ENCODE peak calls at places on chromosomes 12 and 14, in four cellular contexts. One of them, this sample, is unnamed.
A peak's percentile ranks its signal among the peaks of the same experiment; 100 is the strongest.

GRCh38 chr14:30005114-30005698 is 77.6 kb upstream of the PRKD1 start:
- DNase-seq in tibial nerve: peak; percentile 23
- DNase-seq in CD4-positive, CD25-positive, alpha-beta regulatory T cell: no peak
- DNase-seq in RWPE2: no peak
- DNase-seq in this sample: peak; percentile 66

GRCh38 chr12:40946612-40947194 is 241.4 kb upstream of the PDZRN4 start:
- DNase-seq in tibial nerve: no peak
- DNase-seq in CD4-positive, CD25-positive, alpha-beta regulatory T cell: no peak
- DNase-seq in RWPE2: no peak
- DNase-seq in this sample: peak; percentile 58

GRCh38 chr12:42698213-42698612 is 108.7 kb upstream of the PRICKLE1 start:
- DNase-seq in CD4-positive, CD25-positive, alpha-beta regulatory T cell: no peak
- DNase-seq in RWPE2: no peak
- DNase-seq in tibial nerve: peak; percentile 55
- DNase-seq in this sample: no peak

GRCh38 chr14:51094282-51094821 is 553 bp downstream of the TRIM9 start:
- DNase-seq in tibial nerve: no peak
- DNase-seq in CD4-positive, CD25-positive, alpha-beta regulatory T cell: no peak
- DNase-seq in RWPE2: peak; percentile 73
- DNase-seq in this sample: peak; percentile 32

GRCh38 chr12:123427036-123427769 is 9.3 kb downstream of the RILPL2 start:
- DNase-seq in tibial nerve: no peak
- DNase-seq in CD4-positive, CD25-positive, alpha-beta regulatory T cell: peak; percentile 27
- DNase-seq in RWPE2: no peak
- DNase-seq in this sample: no peak

GRCh38 chr12:106157802-106158201 is 19.0 kb upstream of the NUAK1 start:
- DNase-seq in tibial nerve: no peak
- DNase-seq in CD4-positive, CD25-positive, alpha-beta regulatory T cell: no peak
- DNase-seq in RWPE2: no peak
- DNase-seq in this sample: no peak

GRCh38 chr12:25155031-25155576 is 39.9 kb downstream of the DNAI7 start:
- DNase-seq in RWPE2: no peak
- DNase-seq in tibial nerve: no peak
- DNase-seq in CD4-positive, CD25-positive, alpha-beta regulatory T cell: no peak
- DNase-seq in this sample: peak; percentile 43

GRCh38 chr14:20191396-20191795 is 700 bp downstream of the OR11G2 start:
- DNase-seq in RWPE2: no peak
- DNase-seq in tibial nerve: no peak
- DNase-seq in CD4-positive, CD25-positive, alpha-beta regulatory T cell: no peak
- DNase-seq in this sample: no peak

GRCh38 chr14:70576891-70577290 is 23.6 kb downstream of the MED6 start:
- DNase-seq in RWPE2: no peak
- DNase-seq in tibial nerve: no peak
- DNase-seq in CD4-positive, CD25-positive, alpha-beta regulatory T cell: no peak
- DNase-seq in this sample: no peak

GRCh38 chr14:99749142-99749541 is 44.1 kb upstream of the EML1 start:
- DNase-seq in RWPE2: no peak
- DNase-seq in tibial nerve: no peak
- DNase-seq in CD4-positive, CD25-positive, alpha-beta regulatory T cell: no peak
- DNase-seq in this sample: no peak

GRCh38 chr14:99749763-99750715 is 43.2 kb upstream of the EML1 start:
- DNase-seq in CD4-positive, CD25-positive, alpha-beta regulatory T cell: no peak
- DNase-seq in tibial nerve: no peak
- DNase-seq in RWPE2: no peak
- DNase-seq in this sample: no peak

GRCh38 chr14:99747582-99748330 is 45.5 kb upstream of the EML1 start:
- DNase-seq in RWPE2: no peak
- DNase-seq in CD4-positive, CD25-positive, alpha-beta regulatory T cell: no peak
- DNase-seq in tibial nerve: no peak
- DNase-seq in this sample: no peak

GRCh38 chr14:99747167-99747566 is 46.0 kb upstream of the EML1 start:
- DNase-seq in CD4-positive, CD25-positive, alpha-beta regulatory T cell: no peak
- DNase-seq in RWPE2: no peak
- DNase-seq in tibial nerve: no peak
- DNase-seq in this sample: no peak

GRCh38 chr14:99748529-99748928 is 44.7 kb upstream of the EML1 start:
- DNase-seq in RWPE2: no peak
- DNase-seq in tibial nerve: no peak
- DNase-seq in CD4-positive, CD25-positive, alpha-beta regulatory T cell: no peak
- DNase-seq in this sample: no peak
- H3K9me3 ChIP-seq in RWPE2: no peaks in the 10 kb centered on the region
- H3K9me3 ChIP-seq in tibial nerve: no peaks in the 10 kb centered on the region
- H3K9me3 ChIP-seq in CD4-positive, CD25-positive, alpha-beta regulatory T cell: no peaks in the 10 kb centered on the region
- H3K9me3 ChIP-seq in this sample: no peaks in the 10 kb centered on the region

DNA sequence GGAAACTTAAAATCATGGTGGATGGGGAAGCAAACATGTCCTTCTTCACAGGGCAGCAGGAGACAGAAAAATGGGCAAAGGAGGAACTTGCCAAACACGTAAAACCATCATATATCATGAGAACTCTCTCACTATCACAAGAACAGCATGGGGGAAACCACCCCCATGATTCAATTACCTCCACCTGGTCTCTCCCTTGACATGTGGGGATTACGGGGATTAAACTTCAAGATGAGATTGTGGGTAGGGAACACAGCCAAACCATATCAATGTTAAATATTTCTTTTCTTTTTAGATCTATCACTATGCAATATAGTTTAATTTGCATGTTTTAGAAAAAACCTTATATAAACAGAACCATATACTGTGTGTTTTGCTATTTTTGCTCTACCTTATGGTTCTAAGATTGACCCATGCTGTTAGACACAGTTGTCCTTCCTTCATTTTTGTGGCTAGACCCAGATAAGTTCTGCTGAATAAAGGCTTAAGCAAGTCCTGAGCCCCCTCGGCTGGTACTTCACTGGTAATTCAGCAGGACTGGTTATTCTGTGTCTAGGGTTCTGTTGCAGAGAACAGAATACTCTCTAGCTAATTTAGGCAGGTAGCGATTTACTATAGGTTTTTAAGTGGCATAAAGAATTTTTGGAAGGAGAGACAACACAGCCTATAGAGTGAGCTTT is 253.7 kb upstream of the HMGA2 start:
- DNase-seq in RWPE2: no peak
- DNase-seq in tibial nerve: no peak
- DNase-seq in CD4-positive, CD25-positive, alpha-beta regulatory T cell: no peak
- DNase-seq in this sample: no peak
- H3K9me3 ChIP-seq in RWPE2: peaks cover 7% of the 10 kb centered on the region
- H3K9me3 ChIP-seq in tibial nerve: no peaks in the 10 kb centered on the region
- H3K9me3 ChIP-seq in CD4-positive, CD25-positive, alpha-beta regulatory T cell: peaks cover 12% of the 10 kb centered on the region
- H3K9me3 ChIP-seq in this sample: no peaks in the 10 kb centered on the region

DNA sequence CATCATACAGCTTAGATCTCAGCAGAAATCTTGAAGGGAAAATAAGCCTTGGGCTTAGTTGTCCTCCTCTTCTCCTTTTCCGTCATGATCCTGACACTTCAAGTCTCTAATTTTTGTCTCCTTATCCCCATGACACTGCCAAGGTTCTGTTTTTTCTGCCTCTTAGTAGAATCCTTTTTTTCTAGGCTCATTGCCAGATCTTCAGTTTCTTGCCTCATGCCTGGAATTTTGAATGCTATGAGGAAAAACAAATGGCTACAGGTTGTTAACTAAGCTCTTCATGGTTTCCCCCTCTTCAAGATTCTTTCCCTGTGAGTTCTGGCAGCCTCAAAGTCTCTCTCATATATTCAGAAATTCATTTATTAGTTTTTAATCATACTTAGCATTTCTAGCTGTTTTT is 450.5 kb downstream of the LRFN5 start:
- DNase-seq in CD4-positive, CD25-positive, alpha-beta regulatory T cell: no peak
- DNase-seq in tibial nerve: no peak
- DNase-seq in RWPE2: no peak
- DNase-seq in this sample: no peak
- H3K9me3 ChIP-seq in CD4-positive, CD25-positive, alpha-beta regulatory T cell: no peaks in the 10 kb centered on the region
- H3K9me3 ChIP-seq in tibial nerve: no peaks in the 10 kb centered on the region
- H3K9me3 ChIP-seq in RWPE2: no peaks in the 10 kb centered on the region
- H3K9me3 ChIP-seq in this sample: no peaks in the 10 kb centered on the region

GRCh38 chr12:132923356-132923909 is 32.7 kb downstream of the ZNF605 start:
- DNase-seq in CD4-positive, CD25-positive, alpha-beta regulatory T cell: no peak
- DNase-seq in tibial nerve: no peak
- DNase-seq in RWPE2: no peak
- DNase-seq in this sample: no peak
- H3K9me3 ChIP-seq in CD4-positive, CD25-positive, alpha-beta regulatory T cell: peaks cover 95% of the 10 kb centered on the region
- H3K9me3 ChIP-seq in tibial nerve: peaks cover 98% of the 10 kb centered on the region
- H3K9me3 ChIP-seq in RWPE2: peaks cover 62% of the 10 kb centered on the region
- H3K9me3 ChIP-seq in this sample: peaks cover 27% of the 10 kb centered on the region

DNA sequence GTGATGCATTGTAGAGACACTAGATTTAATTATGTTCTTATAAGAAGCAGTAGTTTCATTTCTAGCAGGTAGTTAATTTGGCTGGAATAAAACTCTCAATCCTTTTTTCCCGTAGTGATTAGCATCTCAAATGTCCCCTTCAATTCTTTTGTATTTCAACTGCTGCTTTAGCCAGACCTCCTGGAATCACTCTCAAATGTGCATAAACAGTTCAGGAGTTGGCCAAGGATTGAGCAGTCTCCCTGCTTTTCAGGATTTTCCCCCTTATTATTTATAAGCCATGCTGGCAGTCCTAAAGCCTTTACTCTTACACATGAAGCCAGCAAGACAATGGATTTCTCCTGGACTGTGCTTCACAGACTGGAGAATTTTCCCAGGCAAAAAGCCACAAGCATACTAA is 950.1 kb downstream of the VRK1 start:
- DNase-seq in CD4-positive, CD25-positive, alpha-beta regulatory T cell: no peak
- DNase-seq in tibial nerve: no peak
- DNase-seq in RWPE2: no peak
- DNase-seq in this sample: no peak
- H3K9me3 ChIP-seq in CD4-positive, CD25-positive, alpha-beta regulatory T cell: no peaks in the 10 kb centered on the region
- H3K9me3 ChIP-seq in tibial nerve: no peaks in the 10 kb centered on the region
- H3K9me3 ChIP-seq in RWPE2: no peaks in the 10 kb centered on the region
- H3K9me3 ChIP-seq in this sample: no peaks in the 10 kb centered on the region

DNA sequence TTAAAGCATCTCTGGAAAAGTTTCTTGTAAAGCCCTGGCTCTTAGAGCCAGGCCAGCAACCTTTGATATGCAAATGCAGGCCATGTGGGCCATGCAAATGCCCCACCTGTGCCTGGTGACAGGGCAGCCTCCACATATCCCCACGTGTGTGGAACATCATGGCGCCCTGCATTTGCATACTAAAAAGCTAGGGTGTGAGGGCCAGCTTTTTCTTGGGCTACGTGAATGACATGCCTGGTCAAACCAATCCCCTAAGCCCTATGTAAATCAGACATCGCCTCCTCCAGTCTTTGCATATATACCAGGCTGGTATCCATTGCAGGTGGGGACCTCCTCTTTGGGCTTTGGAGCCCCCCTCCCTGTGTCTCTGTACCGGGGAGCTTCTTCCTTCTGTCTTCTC is 6.4 kb downstream of the CSRP2 start:
- DNase-seq in tibial nerve: no peak
- DNase-seq in CD4-positive, CD25-positive, alpha-beta regulatory T cell: no peak
- DNase-seq in RWPE2: no peak
- DNase-seq in this sample: no peak
- H3K9me3 ChIP-seq in tibial nerve: no peaks in the 10 kb centered on the region
- H3K9me3 ChIP-seq in CD4-positive, CD25-positive, alpha-beta regulatory T cell: no peaks in the 10 kb centered on the region
- H3K9me3 ChIP-seq in RWPE2: no peaks in the 10 kb centered on the region
- H3K9me3 ChIP-seq in this sample: no peaks in the 10 kb centered on the region

This sample was measured in cardiac muscle cell.